ENCODE peak calls at places on chromosomes 16 and 17, in five cellular contexts. G is stomach, N is NB4, H is A549, X is adrenal gland. U is an unnamed sample.

GRCh38 chr17:36808181-36808661 is 129.1 kb upstream of the LHX1 start:
- DNase-seq in G (no peak), N (no peak), H (no peak), X (no peak), U (no peak)

GRCh38 chr16:85335584-85336492 is 223.6 kb upstream of the CIBAR2 start:
- DNase-seq in G (no peak), N (peak), H (peak), X (peak), U (no peak)

GRCh38 chr16:4847774-4848587 is 700 bp downstream of the UBN1 start:
- DNase-seq in G (peak), N (peak), H (peak), X (peak), U (peak)

GRCh38 chr17:35537569-35538209 is at the start of gene SLFN12L:
- DNase-seq in G (no peak), N (no peak), H (no peak), X (no peak), U (no peak)

GRCh38 chr17:9056566-9056965 is 35.3 kb downstream of the NTN1 start:
- DNase-seq in G (no peak), N (no peak), H (no peak), X (no peak), U (peak)

GRCh38 chr17:78504156-78504925 is 72.9 kb downstream of the DNAH17 start:
- DNase-seq in G (no peak), N (no peak), H (no peak), X (no peak), U (no peak)

GRCh38 chr17:17152385-17152784 is 53.7 kb downstream of the PLD6 start:
- DNase-seq in G (peak), N (no peak), H (no peak), X (peak), U (no peak)

GRCh38 chr17:48012151-48012520 is 25.5 kb downstream of the COPZ2 start:
- DNase-seq in G (peak), N (peak), H (no peak), X (peak), U (no peak)

GRCh38 chr17:75289832-75290337 is 652 bp upstream of the SLC25A19 start:
- DNase-seq in G (peak), N (peak), H (peak), X (peak), U (peak)
- TF ChIP-seq CTCF in G (no peak), N (peak), H (peak), X (no peak), U (no peak)

GRCh38 chr16:17518441-17518840 is 47.7 kb upstream of the XYLT1 start:
- DNase-seq in G (no peak), N (no peak), H (no peak), X (no peak), U (no peak)

GRCh38 chr16:17515421-17516210 is 44.9 kb upstream of the XYLT1 start:
- DNase-seq in G (no peak), N (no peak), H (peak), X (no peak), U (no peak)

GRCh38 chr16:17519041-17519440 is 48.3 kb upstream of the XYLT1 start:
- DNase-seq in G (no peak), N (no peak), H (no peak), X (no peak), U (no peak)

GRCh38 chr16:17519556-17519955 is 48.8 kb upstream of the XYLT1 start:
- DNase-seq in G (no peak), N (no peak), H (no peak), X (no peak), U (no peak)

GRCh38 chr16:17520567-17520966 is 49.8 kb upstream of the XYLT1 start:
- DNase-seq in G (no peak), N (no peak), H (no peak), X (no peak), U (no peak)
- H3K4me3 ChIP-seq in G (no peak), N (no peak), H (no peak), X (no peak), U (no peak)

GRCh38 chr16:74726056-74726455 is 25.4 kb upstream of the MLKL start:
- DNase-seq in G (no peak), N (no peak), H (no peak), X (no peak), U (no peak)

GRCh38 chr16:74727903-74728302 is 27.2 kb upstream of the MLKL start:
- DNase-seq in G (no peak), N (no peak), H (no peak), X (no peak), U (no peak)

GRCh38 chr16:74724820-74725549 is 24.3 kb upstream of the MLKL start:
- DNase-seq in G (no peak), N (no peak), H (no peak), X (no peak), U (no peak)

GRCh38 chr16:74725641-74726040 is 25.0 kb upstream of the MLKL start:
- DNase-seq in G (no peak), N (no peak), H (no peak), X (no peak), U (no peak)

GRCh38 chr16:74726736-74727135 is 26.1 kb upstream of the MLKL start:
- DNase-seq in G (no peak), N (peak), H (peak), X (no peak), U (no peak)
- TF ChIP-seq CTCF in G (no peak), N (peak), H (peak), X (no peak), U (no peak)

GRCh38 chr16:83802559-83802958 is 5.2 kb upstream of the HSBP1 start:
- DNase-seq in G (no peak), N (no peak), H (no peak), X (no peak), U (peak)
- H3K4me3 ChIP-seq in G (peak), N (no peak), H (peak), X (no peak), U (no peak)

GRCh38 chr16:72021043-72021442 is 12.5 kb downstream of the DHODH start:
- DNase-seq in G (no peak), N (no peak), H (no peak), X (no peak), U (no peak)
- TF ChIP-seq CTCF in G (no peak), N (no peak), H (no peak), X (no peak), U (no peak)

DNA sequence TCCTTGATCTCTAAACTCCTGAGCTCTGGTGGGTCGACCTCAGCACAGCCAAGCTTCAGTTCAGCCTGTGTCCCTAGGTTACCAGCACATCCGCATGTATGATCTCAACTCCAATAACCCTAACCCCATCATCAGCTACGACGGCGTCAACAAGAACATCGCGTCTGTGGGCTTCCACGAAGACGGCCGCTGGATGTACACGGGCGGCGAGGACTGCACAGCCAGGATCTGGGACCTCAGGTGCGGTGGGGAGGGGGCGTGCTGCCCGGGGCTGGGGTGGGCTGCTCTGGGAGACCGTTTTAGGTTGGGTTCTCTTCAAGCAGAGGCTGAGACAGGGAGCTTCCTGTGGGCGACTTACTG is 1.1 kb downstream of the MLST8 start:
- DNase-seq in G (no peak), N (no peak), H (no peak), X (no peak), U (no peak)
- H3K4me3 ChIP-seq in G (peak), N (peak), H (peak), X (no peak), U (no peak)

U was measured in lower leg skin.